ENCODE peak calls at places on chromosome 11, in seven cellular contexts. E is cardiac fibroblast, Z is AG09319, X is AG10803, D is WERI-Rb-1, P is fibroblast of the aortic adventitia, I is upper lobe of right lung. B is an unnamed sample.

GRCh38 chr11:129888451-129888850 is 6.9 kb downstream of the NFRKB start:
- DNase-seq in X (no peak), Z (no peak), E (no peak), D (no peak), P (no peak), I (no peak), B (no peak)

GRCh38 chr11:120332822-120333716 is 3.1 kb upstream of the ARHGEF12 start:
- DNase-seq in I (no peak), P (peak), X (peak), Z (no peak), D (no peak), E (peak), B (no peak)

GRCh38 chr11:119297938-119298337 is 19.0 kb downstream of the MCAM start:
- DNase-seq in E (no peak), P (no peak), I (no peak), X (no peak), Z (no peak), D (no peak), B (no peak)

GRCh38 chr11:117144477-117145392 is 648 bp downstream of the PAFAH1B2 start:
- DNase-seq in D (peak), P (peak), I (peak), Z (no peak), E (peak), X (peak), B (peak)

GRCh38 chr11:73838443-73839122 is 38.1 kb downstream of the COA4 start:
- DNase-seq in Z (no peak), X (peak), E (no peak), D (no peak), I (no peak), P (peak), B (no peak)

GRCh38 chr11:115084191-115084590 is 405.9 kb downstream of the NXPE2 start:
- DNase-seq in X (no peak), E (no peak), Z (no peak), I (no peak), D (peak), P (no peak), B (peak)

GRCh38 chr11:27124514-27125264 is 84.1 kb downstream of the BBOX1 start:
- DNase-seq in X (peak), Z (peak), E (peak), I (no peak), D (no peak), P (peak), B (no peak)

GRCh38 chr11:72736452-72737069 is 15.6 kb downstream of the ARAP1 start:
- DNase-seq in D (no peak), E (peak), I (peak), X (peak), Z (no peak), P (peak), B (no peak)

GRCh38 chr11:15845261-15845660 is 511.1 kb downstream of the SOX6 start:
- DNase-seq in E (no peak), D (peak), I (no peak), P (no peak), Z (no peak), X (no peak), B (no peak)

GRCh38 chr11:47995318-47995717 is 15.0 kb downstream of the PTPRJ start:
- DNase-seq in E (no peak), P (no peak), X (no peak), D (no peak), I (no peak), Z (no peak), B (no peak)

DNA sequence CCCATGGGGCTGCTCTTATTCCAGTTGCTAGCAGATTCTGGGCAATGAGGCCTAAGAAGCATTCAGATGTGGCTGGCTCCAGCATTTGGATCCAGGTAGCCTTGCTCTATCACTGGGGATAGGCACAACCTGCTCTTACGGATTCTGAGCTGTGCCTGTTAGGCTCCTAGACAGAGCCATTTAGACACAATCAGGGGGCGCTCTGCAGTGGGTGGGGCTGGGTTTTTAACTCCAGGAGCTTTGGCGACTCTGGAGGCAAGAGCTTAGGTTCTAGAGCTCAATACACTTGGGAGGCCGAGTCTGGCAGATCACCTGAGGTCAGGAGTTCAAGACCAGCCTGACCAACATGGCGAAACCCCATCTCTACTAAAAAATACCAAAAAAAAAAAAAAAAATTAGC is 32.0 kb downstream of the KCNC1 start:
- DNase-seq in P (no peak), I (peak), D (no peak), X (no peak), E (peak), Z (no peak), B (no peak)
- TF ChIP-seq CTCF in P (no peak), I (no peak), D (peak), X (no peak), E (peak), Z (no peak), B (no peak)

GRCh38 chr11:93903989-93904388 is 53.6 kb upstream of the VSTM5 start:
- DNase-seq in Z (no peak), D (peak), X (no peak), P (no peak), I (no peak), E (no peak), B (no peak)
- TF ChIP-seq CTCF in Z (no peak), D (peak), X (no peak), P (no peak), I (no peak), E (no peak), B (no peak)

DNA sequence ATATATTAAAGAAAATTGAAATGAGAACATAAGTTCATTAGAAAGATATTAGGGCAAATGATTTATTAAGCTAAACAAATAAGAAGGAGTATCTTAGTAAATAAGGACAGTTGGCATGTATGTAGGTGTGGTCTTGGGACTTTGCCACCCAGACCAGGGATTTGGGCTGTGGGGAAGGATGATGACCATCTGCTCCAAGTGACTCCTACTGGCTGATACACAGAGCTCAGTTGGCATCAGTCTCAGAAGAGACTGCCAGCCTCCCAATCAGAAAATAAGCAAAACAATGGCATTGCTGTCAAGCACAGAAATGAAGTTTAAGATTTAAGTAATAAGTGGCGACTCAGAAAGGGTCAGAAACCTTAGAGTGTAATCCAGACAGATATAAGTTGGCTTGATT is 49.5 kb downstream of the PAX6 start:
- DNase-seq in Z (no peak), P (no peak), I (no peak), X (no peak), D (no peak), E (no peak), B (no peak)
- TF ChIP-seq CTCF in Z (no peak), P (no peak), I (no peak), X (no peak), D (no peak), E (no peak), B (no peak)

GRCh38 chr11:110433393-110434333 is 3.9 kb downstream of the FDX1 start:
- DNase-seq in D (no peak), E (peak), I (no peak), Z (no peak), X (peak), P (peak), B (no peak)
- TF ChIP-seq CTCF in D (no peak), E (peak), I (peak), Z (peak), X (peak), P (peak), B (peak)

GRCh38 chr11:34869425-34869824 is 46.8 kb downstream of the APIP start:
- DNase-seq in X (no peak), E (no peak), Z (no peak), P (no peak), D (peak), I (no peak), B (no peak)
- TF ChIP-seq CTCF in X (no peak), E (peak), Z (no peak), P (peak), D (peak), I (no peak), B (peak)

GRCh38 chr11:130979386-130979972 is 63.2 kb upstream of the SNX19 start:
- DNase-seq in Z (peak), D (peak), I (no peak), X (peak), P (peak), E (peak), B (no peak)
- TF ChIP-seq CTCF in Z (peak), D (peak), I (no peak), X (peak), P (peak), E (peak), B (peak)

GRCh38 chr11:122189259-122189658 is 73.2 kb upstream of the BLID start:
- DNase-seq in Z (peak), P (peak), X (peak), E (peak), I (no peak), D (no peak), B (no peak)
- TF ChIP-seq CTCF in Z (no peak), P (peak), X (no peak), E (no peak), I (no peak), D (no peak), B (no peak)

GRCh38 chr11:95541715-95542114 is 247.9 kb downstream of the FAM76B start:
- DNase-seq in P (no peak), X (no peak), Z (no peak), I (no peak), E (no peak), D (no peak), B (no peak)
- TF ChIP-seq CTCF in P (no peak), X (no peak), Z (no peak), I (no peak), E (no peak), D (no peak), B (no peak)

GRCh38 chr11:77196961-77197360 is 68.9 kb downstream of the MYO7A start:
- DNase-seq in D (no peak), I (peak), E (no peak), Z (no peak), X (no peak), P (no peak), B (peak)

GRCh38 chr11:77200351-77200750 is 72.3 kb downstream of the MYO7A start:
- DNase-seq in Z (no peak), X (no peak), P (no peak), E (no peak), D (no peak), I (no peak), B (no peak)

GRCh38 chr11:77199346-77199745 is 71.3 kb downstream of the MYO7A start:
- DNase-seq in I (peak), D (no peak), X (no peak), Z (no peak), E (no peak), P (no peak), B (no peak)

GRCh38 chr11:77197626-77198320 is 69.7 kb downstream of the MYO7A start:
- DNase-seq in D (peak), P (no peak), I (peak), X (no peak), Z (no peak), E (no peak), B (peak)

DNA sequence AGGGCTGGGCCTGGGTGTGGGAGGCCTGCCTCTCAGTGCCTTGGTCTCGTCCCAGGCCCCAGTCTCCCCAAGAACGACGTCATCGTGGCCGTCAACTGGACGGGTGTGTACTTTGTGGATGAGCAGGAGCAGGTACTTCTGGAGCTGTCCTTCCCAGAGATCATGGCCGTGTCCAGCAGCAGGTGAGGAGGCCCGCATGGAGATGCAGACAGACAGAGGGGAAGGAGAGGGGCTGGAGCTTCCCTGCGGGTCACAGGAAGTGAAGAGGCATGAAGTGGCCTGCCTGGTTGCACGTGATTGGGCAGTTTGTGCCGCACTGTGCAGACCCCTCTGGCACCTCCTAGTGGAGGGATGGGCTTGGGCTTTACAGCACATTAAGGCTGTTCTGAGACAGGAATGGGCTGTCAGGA is 70.4 kb downstream of the MYO7A start:
- DNase-seq in Z (no peak), X (no peak), P (no peak), E (peak), D (peak), I (peak), B (peak)
- TF ChIP-seq CTCF in Z (peak), X (peak), P (peak), E (peak), D (peak), I (no peak), B (peak)

DNA sequence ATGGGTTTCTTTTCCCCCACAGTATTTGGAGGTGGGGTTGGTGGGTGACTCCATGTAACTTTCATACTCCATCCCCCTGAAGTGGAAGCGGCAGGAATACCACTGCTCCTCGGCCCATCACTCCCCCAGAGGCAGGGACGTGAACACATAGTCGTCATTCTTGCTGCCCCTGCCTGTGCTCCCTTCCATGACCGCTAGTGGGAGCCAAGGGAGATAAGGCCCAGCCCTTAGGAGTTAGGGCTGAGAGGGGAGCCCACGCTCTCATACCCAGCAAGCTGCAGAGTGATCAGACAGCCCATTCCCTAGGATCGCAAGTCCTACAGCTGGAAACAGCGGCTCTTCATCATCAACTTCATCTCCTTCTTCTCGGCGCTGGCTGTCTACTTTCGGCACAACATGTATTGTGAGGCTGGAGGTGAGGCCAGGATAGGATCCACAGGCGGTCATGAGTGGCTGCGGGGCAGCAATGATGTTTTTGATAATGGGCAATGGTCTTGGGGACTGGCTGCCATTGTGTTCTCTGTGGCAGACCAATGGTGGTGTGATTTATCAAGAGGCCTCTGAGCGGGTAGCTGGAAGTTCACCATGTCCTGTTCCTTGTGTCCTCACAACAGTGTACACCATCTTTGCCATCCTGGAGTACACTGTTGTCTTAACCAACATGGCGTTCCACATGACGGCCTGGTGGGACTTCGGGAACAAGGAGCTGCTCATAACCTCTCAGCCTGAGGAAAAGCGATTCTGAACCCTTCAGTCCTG is 15.9 kb downstream of the RHOG start:
- DNase-seq in Z (no peak), E (peak), D (peak), P (peak), X (no peak), I (peak), B (peak)
- TF ChIP-seq CTCF in Z (peak), E (peak), D (peak), P (peak), X (peak), I (peak), B (peak)